ENCODE peak calls at places on chromosomes 3 and 15, in four cellular contexts. E, Z, T and L are unnamed samples. For H3K9me3, the result is how much of the 10 kb centered on the place peaks cover.

GRCh38 chr3:10192953-10193691 is 28.4 kb downstream of the IRAK2 start:
- DNase-seq in E (peak), Z (peak), T (no peak), L (peak)

GRCh38 chr3:175940243-175940642 is 1081.1 kb downstream of the NAALADL2 start:
- DNase-seq in E (peak), Z (no peak), T (no peak), L (no peak)

GRCh38 chr3:13092621-13093339 is 19.6 kb upstream of the IQSEC1 start:
- DNase-seq in E (no peak), Z (no peak), T (no peak), L (no peak)

GRCh38 chr3:38614651-38615352 is 34.7 kb downstream of the SCN5A start:
- DNase-seq in E (no peak), Z (no peak), T (no peak), L (no peak)

GRCh38 chr3:63818282-63819150 is 583 bp upstream of the C3orf49 start:
- DNase-seq in E (peak), Z (peak), T (peak), L (peak)

GRCh38 chr3:133574260-133574881 is 885 bp downstream of the CDV3 start:
- DNase-seq in E (peak), Z (peak), T (peak), L (peak)

GRCh38 chr3:183437696-183438564 is 9.5 kb upstream of the MCF2L2 start:
- DNase-seq in E (no peak), Z (no peak), T (no peak), L (no peak)

GRCh38 chr3:177618873-177619771 is 421.8 kb upstream of the TBL1XR1 start:
- DNase-seq in E (peak), Z (no peak), T (no peak), L (no peak)

GRCh38 chr3:62749657-62750056 is 125.6 kb downstream of the CADPS start:
- DNase-seq in E (no peak), Z (no peak), T (no peak), L (no peak)

GRCh38 chr15:65633752-65634151 is 12.0 kb downstream of the SLC24A1 start:
- DNase-seq in E (no peak), Z (no peak), T (no peak), L (no peak)

GRCh38 chr3:124859025-124859424 is 28.1 kb downstream of the ITGB5 start:
- DNase-seq in E (peak), Z (no peak), T (no peak), L (no peak)

GRCh38 chr3:40309439-40309924 is at the start of gene EIF1B:
- DNase-seq in E (peak), Z (peak), T (peak), L (peak)

GRCh38 chr3:194224937-194225422 is 89.0 kb downstream of the HES1 start:
- DNase-seq in E (no peak), Z (no peak), T (no peak), L (no peak)

GRCh38 chr3:126867526-126868200 is 115.3 kb upstream of the PLXNA1 start:
- DNase-seq in E (no peak), Z (no peak), T (no peak), L (no peak)

GRCh38 chr15:83248151-83248851 is 36.2 kb downstream of the BNC1 start:
- DNase-seq in E (peak), Z (peak), T (peak), L (no peak)

GRCh38 chr3:88133711-88134263 is 16.0 kb upstream of the C3orf38 start:
- DNase-seq in E (no peak), Z (no peak), T (no peak), L (no peak)

GRCh38 chr3:11001020-11001657 is 8.6 kb downstream of the SLC6A1 start:
- DNase-seq in E (no peak), Z (no peak), T (no peak), L (no peak)

GRCh38 chr15:90002428-90002844 is 1.3 kb downstream of the ZNF710 start:
- DNase-seq in E (peak), Z (peak), T (peak), L (no peak)

GRCh38 chr15:90004252-90004651 is 3.1 kb downstream of the ZNF710 start:
- DNase-seq in E (no peak), Z (no peak), T (no peak), L (no peak)

GRCh38 chr15:90003736-90004135 is 2.6 kb downstream of the ZNF710 start:
- DNase-seq in E (peak), Z (no peak), T (no peak), L (no peak)

GRCh38 chr15:90006217-90007088 is 5.3 kb downstream of the ZNF710 start:
- DNase-seq in E (no peak), Z (no peak), T (no peak), L (no peak)

DNA sequence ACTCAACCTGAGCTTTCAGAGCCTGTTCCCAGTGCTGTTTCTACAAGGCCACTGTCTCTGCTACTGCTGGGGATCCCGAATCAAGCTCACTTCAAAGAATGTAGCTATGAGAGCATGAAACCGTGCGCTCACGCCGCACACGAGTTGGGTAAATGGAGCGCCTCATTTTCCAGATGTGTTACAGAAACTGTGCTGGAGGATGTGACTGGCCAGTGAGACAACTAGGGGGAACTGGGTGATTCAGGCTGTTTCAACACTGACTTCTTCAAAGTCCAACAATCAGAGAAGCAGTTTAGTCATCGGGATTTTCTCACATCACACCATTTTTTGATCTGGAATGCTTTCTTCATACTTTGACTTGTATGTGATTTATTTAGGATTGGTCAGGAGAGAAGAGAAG is 3.5 kb downstream of the ZNF710 start:
- DNase-seq in E (peak), Z (no peak), T (no peak), L (no peak)
- H3K9me3 ChIP-seq in E (under half), Z (under half), T (under half), L (under half)

DNA sequence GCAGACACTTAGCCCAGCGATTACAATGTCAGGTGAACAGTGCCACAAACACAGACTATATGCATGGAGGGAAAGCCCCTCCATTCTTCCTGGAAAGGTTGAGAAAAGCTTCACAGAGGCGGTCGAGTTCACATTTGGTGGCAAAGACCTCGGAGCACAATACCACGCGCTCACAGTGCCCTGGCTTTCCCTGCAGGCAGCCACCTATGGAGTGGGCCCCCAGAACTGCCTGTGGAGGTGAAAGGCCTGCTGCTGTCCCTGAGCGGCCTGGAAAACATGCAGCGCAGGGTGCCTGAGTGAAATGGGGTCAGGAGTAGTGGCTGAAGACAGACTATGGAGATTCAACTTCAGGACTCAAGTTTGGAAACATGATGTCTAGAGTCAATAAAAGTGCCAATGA is 26.9 kb downstream of the PDIA5 start:
- DNase-seq in E (no peak), Z (no peak), T (no peak), L (no peak)
- H3K9me3 ChIP-seq in E (under half), Z (under half), T (under half), L (under half)

GRCh38 chr15:87267798-87268197 is 988.7 kb downstream of the NTRK3 start:
- DNase-seq in E (peak), Z (no peak), T (no peak), L (no peak)

GRCh38 chr15:87263844-87264243 is 992.7 kb downstream of the NTRK3 start:
- DNase-seq in E (peak), Z (no peak), T (no peak), L (no peak)

GRCh38 chr15:87269566-87269965 is 987.0 kb downstream of the NTRK3 start:
- DNase-seq in E (peak), Z (no peak), T (no peak), L (no peak)

GRCh38 chr15:87263296-87263695 is 993.2 kb downstream of the NTRK3 start:
- DNase-seq in E (no peak), Z (no peak), T (no peak), L (no peak)

DNA sequence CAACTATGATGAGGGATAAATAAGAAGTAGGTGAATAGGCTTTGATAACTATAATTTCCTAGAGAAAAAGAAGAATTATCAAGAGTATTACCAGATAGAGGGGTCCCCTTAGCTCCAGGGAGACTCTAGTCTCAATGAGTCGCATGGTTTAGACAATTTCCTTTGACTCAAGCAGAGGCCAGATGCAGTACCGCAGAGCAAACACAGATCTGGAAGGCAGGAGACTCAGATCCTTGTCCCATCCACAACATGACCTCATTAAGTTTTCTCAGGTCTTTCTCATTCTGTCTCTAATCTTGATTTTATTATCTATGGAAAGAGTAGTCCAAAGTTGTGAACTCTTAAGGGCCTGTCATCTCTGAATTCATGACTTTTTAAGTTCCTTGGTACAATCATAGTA is 987.9 kb downstream of the NTRK3 start:
- DNase-seq in E (peak), Z (no peak), T (no peak), L (no peak)
- H3K9me3 ChIP-seq in E (under half), Z (under half), T (under half), L (under half)

GRCh38 chr15:25185791-25186190 is 231.0 kb downstream of the SNRPN start:
- DNase-seq in E (no peak), Z (no peak), T (no peak), L (no peak)

GRCh38 chr15:25186411-25186810 is 231.6 kb downstream of the SNRPN start:
- DNase-seq in E (no peak), Z (no peak), T (no peak), L (no peak)

GRCh38 chr15:25188051-25188450 is 233.3 kb downstream of the SNRPN start:
- DNase-seq in E (no peak), Z (no peak), T (no peak), L (no peak)

GRCh38 chr15:25188551-25189101 is 233.8 kb downstream of the SNRPN start:
- DNase-seq in E (no peak), Z (no peak), T (no peak), L (no peak)

DNA sequence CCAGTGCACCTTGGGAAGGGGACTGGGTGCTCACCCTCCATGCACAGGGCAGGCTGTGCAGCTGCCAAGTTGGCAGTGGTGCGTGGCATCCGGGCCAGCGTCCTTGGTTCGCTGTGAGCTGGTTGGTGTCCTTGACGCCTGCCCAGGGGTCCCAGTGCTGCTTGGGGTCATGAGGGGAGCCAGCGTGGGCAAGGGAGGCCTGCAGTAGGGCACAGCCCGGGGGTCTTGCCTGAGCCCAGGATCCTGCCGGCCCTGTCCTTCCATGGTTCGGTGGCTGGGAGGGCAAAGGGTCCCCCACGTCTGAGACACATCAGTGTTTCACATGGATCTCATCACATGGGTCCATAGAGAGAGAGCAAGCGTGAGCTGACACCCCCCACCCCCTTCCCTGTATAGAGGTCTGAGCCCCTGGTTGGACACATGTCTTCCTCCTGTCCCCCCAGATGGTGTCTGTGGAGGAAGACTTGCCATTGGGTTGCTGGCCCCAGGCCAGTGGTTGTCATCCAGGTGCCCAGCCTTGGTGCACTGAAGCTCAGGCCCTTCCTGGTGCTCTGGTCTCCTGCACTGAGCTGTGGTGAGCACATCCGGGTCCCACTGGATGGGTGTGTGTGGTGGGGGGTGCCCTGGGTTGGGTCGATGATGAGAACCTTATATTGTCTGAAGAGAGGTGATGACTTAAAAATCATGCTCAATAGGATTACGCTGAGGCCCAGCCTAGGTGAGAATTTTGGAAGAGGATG is 232.3 kb downstream of the SNRPN start:
- DNase-seq in E (no peak), Z (no peak), T (no peak), L (no peak)
- H3K9me3 ChIP-seq in E (under half), Z (under half), T (under half), L (under half)

GRCh38 chr15:25182098-25182478 is 227.3 kb downstream of the SNRPN start:
- DNase-seq in E (no peak), Z (no peak), T (no peak), L (peak)

GRCh38 chr15:25181290-25182097 is 226.7 kb downstream of the SNRPN start:
- DNase-seq in E (no peak), Z (no peak), T (no peak), L (peak)

GRCh38 chr15:25178835-25179672 is 224.3 kb downstream of the SNRPN start:
- DNase-seq in E (no peak), Z (no peak), T (no peak), L (no peak)

GRCh38 chr15:25179673-25180511 is 225.1 kb downstream of the SNRPN start:
- DNase-seq in E (no peak), Z (no peak), T (no peak), L (no peak)

GRCh38 chr15:25180606-25181289 is 226.0 kb downstream of the SNRPN start:
- DNase-seq in E (no peak), Z (no peak), T (no peak), L (no peak)
- H3K9me3 ChIP-seq in E (under half), Z (under half), T (under half), L (under half)

DNA sequence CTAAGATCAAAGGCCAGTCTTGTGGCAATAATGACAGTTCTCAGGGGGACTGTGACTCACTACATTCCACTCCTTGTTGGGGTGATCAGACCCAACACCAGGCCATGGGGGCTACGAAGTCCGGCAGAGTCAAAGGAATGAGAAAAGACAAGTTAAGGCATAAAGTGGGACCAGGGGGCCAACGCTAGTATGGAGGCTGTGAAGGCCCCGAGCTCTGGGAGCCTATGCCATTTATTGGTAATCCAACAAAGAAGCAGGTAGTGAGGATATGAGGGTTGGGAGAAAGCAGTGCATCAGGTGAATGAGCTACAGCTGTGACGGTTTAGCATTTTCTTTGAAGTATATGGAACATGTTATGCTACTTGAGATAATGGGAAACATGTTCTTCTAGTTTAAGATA is 104.4 kb upstream of the C2CD4B start:
- DNase-seq in E (no peak), Z (no peak), T (peak), L (no peak)
- H3K9me3 ChIP-seq in E (under half), Z (under half), T (under half), L (under half)

DNA sequence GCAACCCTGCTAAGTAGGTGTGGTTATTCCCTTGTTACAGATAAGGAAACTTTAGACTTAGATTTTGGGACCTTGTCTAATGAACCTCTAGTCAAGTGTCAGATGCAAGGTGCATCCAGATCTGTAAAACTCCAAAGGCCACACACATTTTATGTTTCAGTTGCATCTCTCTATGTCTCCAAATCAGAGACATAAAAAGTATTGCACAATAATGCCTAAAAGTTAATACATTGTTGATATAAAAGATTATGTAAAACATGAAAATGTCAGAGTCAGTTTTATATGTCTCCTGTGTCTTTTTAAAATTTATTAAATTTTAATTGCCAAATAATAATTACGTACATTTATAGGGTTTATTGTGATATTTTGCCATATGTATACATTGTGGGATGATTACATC is 408.5 kb downstream of the NTRK3 start:
- DNase-seq in E (no peak), Z (no peak), T (no peak), L (no peak)
- H3K9me3 ChIP-seq in E (under half), Z (under half), T (under half), L (under half)

DNA sequence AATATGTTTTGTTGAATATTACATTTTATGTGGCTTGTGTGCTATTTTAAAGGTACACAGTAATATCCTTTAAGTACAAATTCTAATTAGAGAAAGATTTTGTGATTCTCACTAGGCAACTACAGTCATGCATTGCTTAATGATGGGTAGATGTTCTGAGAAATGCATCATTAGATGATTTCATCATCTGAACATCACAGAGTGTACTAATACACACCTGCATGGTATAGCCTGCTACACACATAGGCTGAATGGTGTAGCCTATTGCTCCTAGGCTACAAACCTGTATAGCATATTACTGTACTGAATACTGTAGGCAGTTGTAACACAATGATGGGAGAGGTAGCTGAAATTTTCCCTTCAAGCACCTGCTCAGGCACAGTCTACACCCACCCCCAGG is 217.4 kb upstream of the EOMES start:
- DNase-seq in E (no peak), Z (no peak), T (no peak), L (no peak)
- H3K9me3 ChIP-seq in E (under half), Z (under half), T (under half), L (under half)

DNA sequence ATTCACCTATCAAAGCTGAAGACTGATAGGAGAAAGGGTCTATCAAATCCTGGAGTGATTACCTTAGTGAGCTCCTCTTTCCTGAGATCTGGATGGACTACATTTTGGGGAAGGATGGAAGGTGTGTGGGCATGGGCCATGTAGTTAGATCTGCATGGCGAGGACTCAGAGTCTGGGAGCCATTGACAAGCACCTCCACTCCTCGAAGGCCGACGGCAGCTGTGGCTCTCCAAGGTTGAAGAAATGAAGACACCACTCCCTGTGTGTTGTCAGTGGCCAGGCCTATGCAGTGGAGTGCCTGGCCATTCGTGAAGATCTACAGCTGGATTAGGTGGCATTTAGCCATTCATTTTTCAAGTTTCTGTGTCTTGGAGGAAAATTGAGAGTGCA is 509.2 kb downstream of the GABRG3 start:
- DNase-seq in E (no peak), Z (no peak), T (no peak), L (no peak)
- H3K9me3 ChIP-seq in E (under half), Z (under half), T (under half), L (under half)